ENCODE peak calls at places on chromosome 3, in four cellular contexts. Q, C, K and V are unnamed samples.

GRCh38 chr3:172398484-172398883 is 49.8 kb downstream of the GHSR start:
- DNase-seq in K (no peak), C (no peak), Q (no peak), V (no peak)

GRCh38 chr3:56923546-56924224 is 121.9 kb upstream of the ARHGEF3 start:
- DNase-seq in K (no peak), Q (no peak), C (no peak), V (no peak)

GRCh38 chr3:104763007-104763406 is 603.7 kb upstream of the ALCAM start:
- DNase-seq in Q (no peak), K (no peak), C (no peak), V (no peak)

GRCh38 chr3:53773586-53774368 is 72.4 kb downstream of the CHDH start:
- DNase-seq in C (no peak), K (no peak), Q (no peak), V (peak; percentile 70)

GRCh38 chr3:15505412-15506165 is 15.9 kb downstream of the COLQ start:
- DNase-seq in Q (no peak), C (no peak), K (no peak), V (no peak)

GRCh38 chr3:143139786-143140185 is 20.2 kb downstream of the CHST2 start:
- DNase-seq in K (no peak), C (no peak), Q (no peak), V (no peak)

GRCh38 chr3:177777699-177778098 is 580.4 kb upstream of the TBL1XR1 start:
- DNase-seq in C (no peak), Q (no peak), K (peak; percentile 62), V (peak; percentile 40)

GRCh38 chr3:15637131-15637951 is 35.8 kb downstream of the BTD start:
- DNase-seq in Q (no peak), C (no peak), K (no peak), V (no peak)

GRCh38 chr3:154538566-154539360 is 108.8 kb upstream of the GPR149 start:
- DNase-seq in Q (no peak), C (no peak), K (no peak), V (no peak)

GRCh38 chr3:111961461-111962269 is 17.2 kb upstream of the ABHD10 start:
- DNase-seq in C (no peak), K (no peak), Q (no peak), V (no peak)

GRCh38 chr3:135216659-135217058 is 421.6 kb downstream of the EPHB1 start:
- DNase-seq in Q (no peak), K (no peak), C (no peak), V (no peak)

GRCh38 chr3:188553569-188553968 is 399.6 kb downstream of the LPP start:
- DNase-seq in Q (peak; percentile 53), C (no peak), K (no peak), V (no peak)

GRCh38 chr3:79490165-79491028 is 277.4 kb downstream of the ROBO1 start:
- DNase-seq in Q (no peak), C (no peak), K (no peak), V (no peak)

GRCh38 chr3:188946837-188947236 is 224.9 kb upstream of the TPRG1 start:
- DNase-seq in C (no peak), Q (no peak), K (no peak), V (no peak)

GRCh38 chr3:112002458-112002971 is 3.8 kb downstream of the TAGLN3 start:
- DNase-seq in K (no peak), C (no peak), Q (no peak), V (no peak)

GRCh38 chr3:132210476-132211346 is 106.5 kb upstream of the ACP3 start:
- DNase-seq in Q (no peak), C (peak; percentile 25), K (peak; percentile 84), V (no peak)

GRCh38 chr3:61780455-61781239 is 219.3 kb downstream of the PTPRG start:
- DNase-seq in Q (no peak), C (no peak), K (no peak), V (no peak)

GRCh38 chr3:64321747-64322146 is 96.5 kb upstream of the PRICKLE2 start:
- DNase-seq in C (no peak), K (no peak), Q (no peak), V (no peak)

GRCh38 chr3:64318670-64319271 is 93.5 kb upstream of the PRICKLE2 start:
- DNase-seq in Q (no peak), C (no peak), K (no peak), V (no peak)

GRCh38 chr3:64318001-64318400 is 92.7 kb upstream of the PRICKLE2 start:
- DNase-seq in Q (no peak), C (no peak), K (no peak), V (no peak)

GRCh38 chr3:64316971-64317370 is 91.7 kb upstream of the PRICKLE2 start:
- DNase-seq in C (no peak), K (no peak), Q (no peak), V (no peak)

GRCh38 chr3:64319391-64319790 is 94.1 kb upstream of the PRICKLE2 start:
- DNase-seq in C (no peak), Q (no peak), K (no peak), V (no peak)
- TF ChIP-seq CTCF in C (peak; percentile 17), Q (no peak), K (peak; percentile 91), V (no peak)

GRCh38 chr3:98966434-98966833 is 64.9 kb upstream of the DCBLD2 start:
- DNase-seq in C (no peak), K (no peak), Q (no peak), V (no peak)

GRCh38 chr3:98962951-98963350 is 61.5 kb upstream of the DCBLD2 start:
- DNase-seq in K (no peak), Q (no peak), C (no peak), V (no peak)

GRCh38 chr3:98964784-98965183 is 63.3 kb upstream of the DCBLD2 start:
- DNase-seq in K (no peak), C (no peak), Q (no peak), V (no peak)

GRCh38 chr3:98961161-98962155 is 60.0 kb upstream of the DCBLD2 start:
- DNase-seq in C (no peak), K (no peak), Q (no peak), V (no peak)

GRCh38 chr3:98962189-98962930 is 60.9 kb upstream of the DCBLD2 start:
- DNase-seq in K (no peak), C (no peak), Q (no peak), V (no peak)
- TF ChIP-seq CTCF in K (no peak), C (no peak), Q (no peak), V (no peak)

DNA sequence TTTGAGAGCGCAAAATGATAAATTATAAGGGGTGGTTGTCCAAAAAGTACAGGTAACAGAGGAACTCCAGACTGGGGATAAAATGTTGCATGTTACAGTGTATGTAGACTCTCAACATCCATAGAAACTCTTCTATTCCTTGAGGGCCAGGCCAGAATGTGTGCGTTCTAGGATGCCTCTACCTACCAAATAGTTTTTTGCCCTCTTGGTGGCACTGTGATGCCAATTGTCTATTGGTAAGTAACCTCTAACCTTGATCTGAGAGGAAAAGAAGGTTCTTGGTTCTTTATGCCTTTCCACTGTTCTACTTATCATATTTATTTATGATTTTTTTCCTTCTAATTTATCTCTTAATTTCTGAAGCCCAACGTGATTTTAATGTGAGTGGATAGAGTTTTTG is 424.6 kb downstream of the GRM7 start:
- DNase-seq in C (no peak), K (no peak), Q (no peak), V (no peak)
- TF ChIP-seq CTCF in C (no peak), K (peak; percentile 29), Q (peak; percentile 33), V (no peak)

GRCh38 chr3:147392083-147392916 is 14.0 kb downstream of the ZIC4 start:
- DNase-seq in Q (no peak), C (no peak), K (peak; percentile 90), V (no peak)
- TF ChIP-seq CTCF in Q (no peak), C (peak; percentile 37), K (peak; percentile 61), V (no peak)

DNA sequence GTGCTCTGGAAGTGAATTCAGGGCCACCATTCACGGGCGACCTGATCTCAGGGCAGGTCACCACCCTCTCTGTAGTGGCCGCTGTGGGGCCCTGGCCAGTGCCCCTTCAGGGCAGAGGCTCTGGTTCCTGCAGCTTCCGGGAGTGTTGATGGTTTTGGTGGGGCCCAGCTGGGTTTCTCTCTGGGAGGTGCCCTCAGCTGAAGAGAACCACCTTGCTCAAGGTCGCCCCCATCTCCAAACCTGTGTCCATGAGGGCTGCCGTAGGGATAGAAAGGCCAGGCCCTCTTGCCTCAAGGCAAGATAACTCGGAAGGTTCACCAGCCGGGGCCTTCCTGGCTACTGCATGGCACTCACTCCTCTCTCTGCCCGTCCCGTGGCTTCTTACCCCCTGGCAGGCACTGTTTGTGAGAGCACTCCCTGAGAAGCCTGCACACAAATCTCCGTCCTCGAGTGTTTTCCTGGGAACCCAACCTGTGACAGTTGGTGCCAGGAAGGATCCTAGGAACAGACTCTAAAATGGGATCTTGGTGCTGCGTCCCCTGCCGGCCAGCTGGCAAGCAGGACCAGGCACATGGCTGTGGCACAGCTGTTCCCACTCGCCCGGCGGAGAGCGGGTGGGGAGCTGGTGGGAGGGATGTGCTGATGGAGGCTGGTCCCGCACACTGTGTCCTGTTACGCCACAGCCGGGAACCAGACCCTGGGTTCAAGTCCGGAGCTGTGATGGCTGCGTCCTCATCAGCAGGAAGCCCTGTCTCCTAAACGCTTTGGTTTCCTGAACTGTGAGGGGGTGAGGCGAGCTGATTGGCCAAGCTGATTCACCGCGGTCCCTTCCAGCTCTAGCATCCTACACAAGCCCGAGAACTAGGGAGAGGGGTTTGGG is 23.2 kb upstream of the PIGZ start:
- DNase-seq in K (peak; percentile 44), C (no peak), Q (no peak), V (no peak)
- TF ChIP-seq CTCF in K (no peak), C (no peak), Q (no peak), V (no peak)

GRCh38 chr3:127855246-127855645 is 32.9 kb upstream of the MGLL start:
- DNase-seq in K (no peak), C (no peak), Q (no peak), V (no peak)

GRCh38 chr3:127856801-127857200 is 34.5 kb upstream of the MGLL start:
- DNase-seq in Q (no peak), K (no peak), C (no peak), V (no peak)

GRCh38 chr3:127858477-127858876 is 36.2 kb upstream of the MGLL start:
- DNase-seq in C (no peak), K (peak; percentile 36), Q (no peak), V (no peak)

GRCh38 chr3:127859706-127860105 is 37.4 kb upstream of the MGLL start:
- DNase-seq in Q (no peak), K (no peak), C (no peak), V (no peak)

GRCh38 chr3:127857270-127857801 is 35.0 kb upstream of the MGLL start:
- DNase-seq in K (no peak), C (no peak), Q (no peak), V (peak; percentile 49)
- TF ChIP-seq CTCF in K (no peak), C (no peak), Q (no peak), V (peak; percentile 40)

GRCh38 chr3:106825962-106826605 is 551.2 kb upstream of the CCDC54 start:
- DNase-seq in Q (no peak), C (no peak), K (no peak), V (no peak)

GRCh38 chr3:106823706-106824105 is 553.5 kb upstream of the CCDC54 start:
- DNase-seq in K (no peak), C (no peak), Q (no peak), V (no peak)

GRCh38 chr3:106826861-106827311 is 550.4 kb upstream of the CCDC54 start:
- DNase-seq in Q (no peak), C (no peak), K (no peak), V (peak; percentile 10)

GRCh38 chr3:106822204-106822603 is 555.0 kb upstream of the CCDC54 start:
- DNase-seq in C (no peak), Q (no peak), K (no peak), V (no peak)

DNA sequence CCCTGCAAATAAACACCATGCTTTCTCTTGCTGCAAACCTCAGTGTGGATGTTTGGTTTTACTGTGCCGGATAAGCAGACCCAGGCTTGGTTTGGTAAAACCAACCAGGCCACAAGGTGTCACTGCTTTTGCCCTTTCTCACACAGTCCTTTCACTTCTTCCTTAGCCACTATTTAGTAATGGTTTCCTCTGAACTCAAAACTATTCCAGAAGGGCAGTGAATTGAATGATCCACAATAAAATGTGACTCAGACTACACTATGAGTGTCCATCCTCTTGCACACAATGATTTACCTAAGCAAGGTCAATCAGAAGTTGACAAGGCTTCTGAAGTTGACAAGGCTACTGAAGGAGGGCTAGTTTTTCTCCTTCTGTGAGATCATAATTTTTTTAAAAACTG is 552.4 kb upstream of the CCDC54 start:
- DNase-seq in Q (no peak), C (no peak), K (no peak), V (peak; percentile 9)
- TF ChIP-seq CTCF in Q (no peak), C (no peak), K (peak; percentile 47), V (no peak)